ENCODE peak calls at places on chromosomes 1 and 21, in ten cellular contexts. B is tibial nerve, J is GM12891, Y is Peyer's patch, U is spleen, F is prostate gland, A is vagina, L is heart left ventricle, E is body of pancreas, Q is GM12892. I is an unnamed sample.

GRCh38 chr1:3869751-3870301 is 12.6 kb downstream of the DFFB start:
- DNase-seq in B (no peak), J (no peak), Y (no peak), U (no peak), F (no peak), A (no peak), L (no peak), E (no peak), Q (no peak), I (peak)

GRCh38 chr1:108686609-108687313 is 5.3 kb upstream of the PRPF38B start:
- DNase-seq in B (no peak), J (no peak), Y (no peak), U (no peak), F (no peak), A (no peak), L (no peak), E (no peak), Q (no peak), I (no peak)

GRCh38 chr1:208917719-208918118 is 665.8 kb upstream of the CAMK1G start:
- DNase-seq in B (no peak), J (no peak), Y (no peak), U (no peak), F (no peak), A (no peak), L (no peak), E (no peak), Q (no peak), I (no peak)

GRCh38 chr1:113874017-113874879 is 2.7 kb upstream of the PTPN22 start:
- DNase-seq in B (no peak), J (no peak), Y (peak), U (no peak), F (no peak), A (no peak), L (no peak), E (peak), Q (no peak), I (no peak)

GRCh38 chr1:21344098-21344749 is 54.0 kb upstream of the ECE1 start:
- DNase-seq in B (no peak), J (no peak), Y (no peak), U (peak), F (no peak), A (no peak), L (no peak), E (no peak), Q (no peak), I (no peak)

GRCh38 chr1:51897699-51898031 is 19.1 kb upstream of the NRDC start:
- DNase-seq in B (no peak), J (no peak), Y (no peak), U (no peak), F (no peak), A (no peak), L (no peak), E (no peak), Q (no peak), I (no peak)

GRCh38 chr1:24558902-24559791 is 3.3 kb downstream of the NCMAP start:
- DNase-seq in B (peak), J (no peak), Y (no peak), U (peak), F (peak), A (no peak), L (peak), E (peak), Q (no peak), I (peak)

GRCh38 chr1:66505671-66506392 is 28.1 kb upstream of the SGIP1 start:
- DNase-seq in B (no peak), J (no peak), Y (no peak), U (no peak), F (no peak), A (no peak), L (no peak), E (no peak), Q (no peak), I (no peak)

GRCh38 chr1:205421728-205422127 is at the start of gene LEMD1:
- DNase-seq in B (no peak), J (no peak), Y (no peak), U (no peak), F (no peak), A (no peak), L (no peak), E (no peak), Q (no peak), I (no peak)

GRCh38 chr1:168623003-168623828 is 46.8 kb downstream of the XCL1 start:
- DNase-seq in B (no peak), J (no peak), Y (no peak), U (no peak), F (no peak), A (no peak), L (no peak), E (peak), Q (no peak), I (no peak)

GRCh38 chr1:79353224-79353623 is 346.7 kb upstream of the ADGRL4 start:
- DNase-seq in B (peak), J (no peak), Y (no peak), U (no peak), F (peak), A (no peak), L (no peak), E (peak), Q (no peak), I (peak)

GRCh38 chr1:155010211-155010918 is 7.8 kb downstream of the ZBTB7B start:
- DNase-seq in B (no peak), J (no peak), Y (peak), U (peak), F (no peak), A (no peak), L (no peak), E (no peak), Q (no peak), I (no peak)

GRCh38 chr21:34179204-34179935 is 106.0 kb downstream of the MRPS6 start:
- DNase-seq in B (no peak), J (no peak), Y (no peak), U (no peak), F (no peak), A (no peak), L (no peak), E (no peak), Q (no peak), I (no peak)

GRCh38 chr1:45913183-45913924 is 109.9 kb downstream of the MAST2 start:
- DNase-seq in B (peak), J (no peak), Y (no peak), U (no peak), F (no peak), A (no peak), L (peak), E (peak), Q (no peak), I (no peak)

GRCh38 chr1:230824571-230825060 is 43.7 kb downstream of the C1orf198 start:
- DNase-seq in B (no peak), J (no peak), Y (no peak), U (no peak), F (no peak), A (peak), L (no peak), E (peak), Q (no peak), I (no peak)

GRCh38 chr1:184838374-184838995 is 83.8 kb upstream of the EDEM3 start:
- DNase-seq in B (peak), J (no peak), Y (no peak), U (no peak), F (peak), A (no peak), L (peak), E (peak), Q (no peak), I (peak)

DNA sequence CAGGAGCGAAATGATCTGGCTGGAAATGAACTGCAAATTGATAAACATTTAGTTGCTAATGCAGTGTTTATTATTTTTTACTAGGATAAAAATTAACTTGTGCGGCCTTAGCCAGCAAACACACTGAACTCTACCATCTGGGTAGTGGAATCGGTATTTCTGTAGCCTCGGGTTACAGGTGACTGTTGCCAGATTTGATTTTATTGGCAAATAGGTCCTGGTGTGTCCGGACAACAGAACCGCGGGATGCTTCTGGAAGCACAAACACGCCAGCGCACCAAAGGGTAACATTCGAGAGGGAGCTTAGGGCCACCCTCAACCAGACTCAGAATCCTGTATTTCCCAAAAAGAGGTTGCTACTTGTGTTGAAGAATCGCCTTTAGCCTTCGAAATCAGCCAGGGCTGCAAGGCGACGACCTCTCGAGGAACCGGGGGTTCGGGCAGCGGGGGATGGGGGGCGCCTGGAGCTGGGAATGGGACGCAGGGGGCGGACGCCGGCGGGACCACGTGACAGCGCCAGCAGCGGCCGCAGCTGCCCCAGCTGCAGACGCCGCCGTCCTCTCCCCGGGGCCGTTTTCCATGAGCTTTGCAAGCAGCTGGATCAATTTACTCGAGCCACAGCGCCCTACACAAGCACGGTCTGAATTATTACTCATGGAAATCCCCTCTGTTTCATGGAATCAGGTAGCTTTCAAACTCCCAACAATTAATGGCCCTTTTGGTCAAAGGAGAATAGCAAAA is 158.8 kb downstream of the TOMM20 start:
- DNase-seq in B (peak), J (no peak), Y (peak), U (no peak), F (no peak), A (no peak), L (peak), E (peak), Q (no peak), I (peak)
- TF ChIP-seq POLR2A in B (no peak), J (no peak), Y (no peak), U (no peak), F (no peak), A (no peak), L (no peak), E (peak), Q (no peak), I (no peak)

GRCh38 chr1:1132042-1132927 is 16.4 kb upstream of the C1orf159 start:
- DNase-seq in B (no peak), J (no peak), Y (no peak), U (no peak), F (peak), A (no peak), L (peak), E (peak), Q (no peak), I (no peak)
- TF ChIP-seq POLR2A in B (no peak), J (no peak), Y (no peak), U (no peak), F (no peak), A (no peak), L (no peak), E (peak), Q (no peak), I (no peak)

GRCh38 chr1:182029379-182030331 is 31.9 kb downstream of the ZNF648 start:
- DNase-seq in B (peak), J (peak), Y (peak), U (peak), F (peak), A (peak), L (peak), E (peak), Q (peak), I (peak)
- TF ChIP-seq POLR2A in B (no peak), J (peak), Y (peak), U (no peak), F (peak), A (no peak), L (no peak), E (peak), Q (peak), I (peak)

GRCh38 chr1:1000357-1001056 is 610 bp upstream of the HES4 start:
- DNase-seq in B (peak), J (peak), Y (peak), U (peak), F (peak), A (no peak), L (peak), E (peak), Q (peak), I (peak)
- TF ChIP-seq POLR2A in B (no peak), J (no peak), Y (no peak), U (no peak), F (peak), A (no peak), L (no peak), E (peak), Q (no peak), I (no peak)

GRCh38 chr1:44802306-44803061 is 2.3 kb downstream of the PLK3 start:
- DNase-seq in B (no peak), J (no peak), Y (peak), U (peak), F (no peak), A (no peak), L (peak), E (no peak), Q (no peak), I (no peak)
- TF ChIP-seq POLR2A in B (no peak), J (no peak), Y (no peak), U (no peak), F (no peak), A (no peak), L (no peak), E (no peak), Q (no peak), I (no peak)

GRCh38 chr1:58964880-58965279 is 181.0 kb upstream of the JUN start:
- DNase-seq in B (peak), J (no peak), Y (no peak), U (no peak), F (no peak), A (no peak), L (no peak), E (peak), Q (no peak), I (no peak)
- TF ChIP-seq POLR2A in B (no peak), J (no peak), Y (no peak), U (no peak), F (no peak), A (no peak), L (no peak), E (no peak), Q (no peak), I (no peak)

DNA sequence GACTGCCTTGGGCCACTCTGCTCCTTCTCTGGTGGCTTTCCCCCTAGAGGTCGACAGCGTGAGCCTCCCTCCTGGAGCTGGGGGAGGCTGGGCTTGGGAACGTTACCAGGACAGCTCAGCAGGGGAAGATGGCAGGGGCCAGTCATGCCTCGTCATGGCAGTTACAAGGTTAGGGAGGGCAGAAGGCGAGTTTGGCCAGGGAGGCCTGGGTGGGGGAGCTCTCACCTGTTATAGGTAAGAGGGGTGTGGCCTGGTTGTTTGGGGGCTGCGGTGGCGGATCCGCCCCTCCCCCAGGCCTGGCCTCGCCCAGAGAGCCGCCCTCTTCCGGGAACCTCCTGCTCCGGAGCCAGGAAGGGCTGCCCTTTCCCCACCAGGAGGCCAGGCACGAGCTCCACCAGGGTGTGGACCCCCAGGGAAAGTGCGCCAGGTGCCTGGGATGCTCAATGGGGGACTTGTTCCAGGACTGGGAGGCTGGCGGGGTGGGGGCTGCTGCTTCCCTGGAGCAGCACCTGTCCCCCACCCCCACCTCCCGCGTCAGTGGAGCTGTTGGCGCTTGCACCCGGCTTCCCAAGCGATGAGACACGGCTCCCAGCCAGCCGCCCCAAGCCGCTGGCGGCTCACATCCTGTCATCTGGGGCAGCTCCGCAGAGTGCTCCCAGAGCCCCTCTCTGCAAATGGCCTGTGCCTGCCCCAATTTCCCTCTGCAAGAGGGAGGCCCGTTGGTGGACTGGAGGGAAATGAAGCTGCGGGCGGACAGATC is 23.6 kb upstream of the PKP1 start:
- DNase-seq in B (no peak), J (no peak), Y (no peak), U (peak), F (peak), A (peak), L (peak), E (no peak), Q (no peak), I (no peak)
- TF ChIP-seq POLR2A in B (no peak), J (no peak), Y (no peak), U (no peak), F (no peak), A (no peak), L (no peak), E (peak), Q (no peak), I (no peak)

GRCh38 chr1:223022641-223023473 is 120.2 kb downstream of the TLR5 start:
- DNase-seq in B (no peak), J (no peak), Y (no peak), U (no peak), F (no peak), A (no peak), L (peak), E (no peak), Q (no peak), I (no peak)

GRCh38 chr1:223018534-223018933 is 124.5 kb downstream of the TLR5 start:
- DNase-seq in B (no peak), J (no peak), Y (no peak), U (peak), F (no peak), A (no peak), L (no peak), E (no peak), Q (no peak), I (no peak)

GRCh38 chr1:223023863-223024262 is 119.2 kb downstream of the TLR5 start:
- DNase-seq in B (no peak), J (no peak), Y (no peak), U (no peak), F (no peak), A (no peak), L (no peak), E (no peak), Q (no peak), I (no peak)

GRCh38 chr1:223019236-223019635 is 123.8 kb downstream of the TLR5 start:
- DNase-seq in B (no peak), J (no peak), Y (no peak), U (no peak), F (no peak), A (no peak), L (no peak), E (no peak), Q (no peak), I (no peak)

DNA sequence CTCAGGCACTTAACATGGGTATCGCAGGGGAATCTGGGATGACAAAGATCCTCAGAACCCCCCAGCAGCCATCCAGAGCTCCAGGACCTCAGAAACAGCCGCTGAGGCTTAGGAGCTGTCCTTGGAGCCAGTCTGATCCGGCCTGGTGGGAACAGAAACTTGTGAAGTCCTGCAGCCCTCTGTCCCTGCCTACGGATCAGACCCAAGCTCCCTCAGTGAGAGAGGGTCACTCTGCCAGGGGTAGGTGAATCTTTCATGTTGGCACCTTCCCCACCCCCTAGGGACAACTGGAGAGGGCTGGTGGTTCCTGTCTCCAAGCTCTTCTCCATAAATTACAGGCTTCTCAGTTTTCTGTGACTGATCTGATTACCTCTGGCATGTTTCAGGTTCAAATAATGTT is 122.3 kb downstream of the TLR5 start:
- DNase-seq in B (no peak), J (no peak), Y (no peak), U (peak), F (no peak), A (no peak), L (no peak), E (no peak), Q (no peak), I (no peak)
- TF ChIP-seq POLR2A in B (no peak), J (no peak), Y (no peak), U (no peak), F (no peak), A (no peak), L (no peak), E (no peak), Q (no peak), I (no peak)

GRCh38 chr1:16913866-16914662 is 7.7 kb upstream of the CROCC start:
- DNase-seq in B (peak), J (peak), Y (peak), U (peak), F (peak), A (peak), L (peak), E (peak), Q (peak), I (peak)
- TF ChIP-seq POLR2A in B (peak), J (no peak), Y (peak), U (no peak), F (peak), A (no peak), L (no peak), E (peak), Q (no peak), I (peak)

GRCh38 chr1:153921080-153921802 is 1.5 kb downstream of the GATAD2B start:
- DNase-seq in B (no peak), J (no peak), Y (no peak), U (no peak), F (no peak), A (no peak), L (no peak), E (no peak), Q (no peak), I (no peak)
- TF ChIP-seq POLR2A in B (no peak), J (no peak), Y (no peak), U (no peak), F (no peak), A (no peak), L (no peak), E (no peak), Q (no peak), I (no peak)

I was measured in H54.